ENCODE peak calls at places on chromosomes 1 and 21, in ten cellular contexts. One of them, this sample, is unnamed. For H3K36me3, the result is how much of the 10 kb centered on the place peaks cover.

GRCh38 chr1:65277605-65278343 is 31.6 kb upstream of the DNAJC6 start:
- DNase-seq in NT2/D1: no peak
- DNase-seq in BJ: no peak
- DNase-seq in bronchial epithelial cell: no peak
- DNase-seq in cardiac muscle cell: no peak
- DNase-seq in fibroblast of lung: no peak
- DNase-seq in sigmoid colon: no peak
- DNase-seq in kidney epithelial cell: no peak
- DNase-seq in adipocyte: no peak
- DNase-seq in heart right ventricle: no peak
- DNase-seq in this sample: no peak

GRCh38 chr21:16534408-16535099 is 804.8 kb downstream of the USP25 start:
- DNase-seq in heart right ventricle: peak
- DNase-seq in NT2/D1: no peak
- DNase-seq in kidney epithelial cell: no peak
- DNase-seq in bronchial epithelial cell: peak
- DNase-seq in fibroblast of lung: peak
- DNase-seq in BJ: no peak
- DNase-seq in sigmoid colon: peak
- DNase-seq in cardiac muscle cell: peak
- DNase-seq in adipocyte: no peak
- DNase-seq in this sample: no peak

GRCh38 chr1:64482720-64483119 is 12.8 kb downstream of the CACHD1 start:
- DNase-seq in heart right ventricle: no peak
- DNase-seq in bronchial epithelial cell: no peak
- DNase-seq in fibroblast of lung: no peak
- DNase-seq in BJ: no peak
- DNase-seq in adipocyte: no peak
- DNase-seq in kidney epithelial cell: peak
- DNase-seq in cardiac muscle cell: no peak
- DNase-seq in sigmoid colon: no peak
- DNase-seq in NT2/D1: no peak
- DNase-seq in this sample: no peak

GRCh38 chr1:119188926-119189325 is 48.5 kb upstream of the WARS2 start:
- DNase-seq in sigmoid colon: no peak
- DNase-seq in fibroblast of lung: peak
- DNase-seq in kidney epithelial cell: no peak
- DNase-seq in bronchial epithelial cell: no peak
- DNase-seq in heart right ventricle: no peak
- DNase-seq in NT2/D1: no peak
- DNase-seq in BJ: no peak
- DNase-seq in cardiac muscle cell: peak
- DNase-seq in adipocyte: peak
- DNase-seq in this sample: no peak

GRCh38 chr1:174954686-174955669 is 44.8 kb upstream of the CACYBP start:
- DNase-seq in fibroblast of lung: peak
- DNase-seq in kidney epithelial cell: no peak
- DNase-seq in adipocyte: no peak
- DNase-seq in NT2/D1: no peak
- DNase-seq in BJ: no peak
- DNase-seq in bronchial epithelial cell: no peak
- DNase-seq in heart right ventricle: no peak
- DNase-seq in sigmoid colon: no peak
- DNase-seq in cardiac muscle cell: no peak
- DNase-seq in this sample: no peak

GRCh38 chr1:16226495-16227179 is 10.3 kb downstream of the CPLANE2 start:
- DNase-seq in sigmoid colon: peak
- DNase-seq in adipocyte: no peak
- DNase-seq in heart right ventricle: peak
- DNase-seq in kidney epithelial cell: no peak
- DNase-seq in fibroblast of lung: no peak
- DNase-seq in BJ: no peak
- DNase-seq in NT2/D1: peak
- DNase-seq in cardiac muscle cell: peak
- DNase-seq in bronchial epithelial cell: no peak
- DNase-seq in this sample: peak

GRCh38 chr1:172883844-172884243 is 166.9 kb downstream of the TNFSF18 start:
- DNase-seq in BJ: no peak
- DNase-seq in NT2/D1: no peak
- DNase-seq in bronchial epithelial cell: no peak
- DNase-seq in fibroblast of lung: no peak
- DNase-seq in heart right ventricle: no peak
- DNase-seq in cardiac muscle cell: no peak
- DNase-seq in adipocyte: no peak
- DNase-seq in sigmoid colon: no peak
- DNase-seq in kidney epithelial cell: no peak
- DNase-seq in this sample: no peak

GRCh38 chr1:170470121-170470520 is 61.8 kb upstream of the GORAB start:
- DNase-seq in sigmoid colon: no peak
- DNase-seq in heart right ventricle: no peak
- DNase-seq in cardiac muscle cell: no peak
- DNase-seq in NT2/D1: no peak
- DNase-seq in kidney epithelial cell: no peak
- DNase-seq in bronchial epithelial cell: no peak
- DNase-seq in BJ: no peak
- DNase-seq in fibroblast of lung: no peak
- DNase-seq in adipocyte: no peak
- DNase-seq in this sample: no peak

GRCh38 chr1:41936107-41936506 is 17.4 kb upstream of the HIVEP3 start:
- DNase-seq in heart right ventricle: no peak
- DNase-seq in bronchial epithelial cell: peak
- DNase-seq in cardiac muscle cell: peak
- DNase-seq in BJ: no peak
- DNase-seq in sigmoid colon: no peak
- DNase-seq in fibroblast of lung: peak
- DNase-seq in kidney epithelial cell: no peak
- DNase-seq in adipocyte: no peak
- DNase-seq in NT2/D1: no peak
- DNase-seq in this sample: no peak

GRCh38 chr1:179742717-179743678 is at the start of gene FAM163A:
- DNase-seq in BJ: no peak
- DNase-seq in heart right ventricle: peak
- DNase-seq in bronchial epithelial cell: no peak
- DNase-seq in fibroblast of lung: no peak
- DNase-seq in NT2/D1: no peak
- DNase-seq in cardiac muscle cell: peak
- DNase-seq in kidney epithelial cell: no peak
- DNase-seq in sigmoid colon: no peak
- DNase-seq in adipocyte: peak
- DNase-seq in this sample: peak

GRCh38 chr1:160420881-160421842 is 20.8 kb downstream of the VANGL2 start:
- DNase-seq in fibroblast of lung: no peak
- DNase-seq in kidney epithelial cell: no peak
- DNase-seq in adipocyte: no peak
- DNase-seq in NT2/D1: no peak
- DNase-seq in bronchial epithelial cell: no peak
- DNase-seq in cardiac muscle cell: no peak
- DNase-seq in BJ: no peak
- DNase-seq in sigmoid colon: no peak
- DNase-seq in heart right ventricle: no peak
- DNase-seq in this sample: no peak

GRCh38 chr1:25611843-25612242 is 4.7 kb upstream of the MAN1C1 start:
- DNase-seq in cardiac muscle cell: no peak
- DNase-seq in fibroblast of lung: no peak
- DNase-seq in adipocyte: no peak
- DNase-seq in BJ: no peak
- DNase-seq in bronchial epithelial cell: no peak
- DNase-seq in NT2/D1: no peak
- DNase-seq in heart right ventricle: no peak
- DNase-seq in kidney epithelial cell: no peak
- DNase-seq in sigmoid colon: no peak
- DNase-seq in this sample: no peak

GRCh38 chr1:167330601-167331293 is 110.1 kb downstream of the POU2F1 start:
- DNase-seq in sigmoid colon: no peak
- DNase-seq in NT2/D1: no peak
- DNase-seq in BJ: no peak
- DNase-seq in fibroblast of lung: no peak
- DNase-seq in heart right ventricle: no peak
- DNase-seq in kidney epithelial cell: no peak
- DNase-seq in cardiac muscle cell: no peak
- DNase-seq in adipocyte: no peak
- DNase-seq in bronchial epithelial cell: no peak
- DNase-seq in this sample: no peak

GRCh38 chr1:226799634-226800281 is 60.7 kb upstream of the ITPKB start:
- DNase-seq in fibroblast of lung: no peak
- DNase-seq in heart right ventricle: no peak
- DNase-seq in cardiac muscle cell: no peak
- DNase-seq in adipocyte: no peak
- DNase-seq in kidney epithelial cell: no peak
- DNase-seq in sigmoid colon: peak
- DNase-seq in NT2/D1: no peak
- DNase-seq in BJ: no peak
- DNase-seq in bronchial epithelial cell: no peak
- DNase-seq in this sample: no peak

GRCh38 chr1:116486424-116486823 is 84.4 kb downstream of the CD58 start:
- DNase-seq in NT2/D1: no peak
- DNase-seq in cardiac muscle cell: peak
- DNase-seq in bronchial epithelial cell: peak
- DNase-seq in adipocyte: peak
- DNase-seq in fibroblast of lung: peak
- DNase-seq in heart right ventricle: no peak
- DNase-seq in BJ: no peak
- DNase-seq in sigmoid colon: no peak
- DNase-seq in kidney epithelial cell: no peak
- DNase-seq in this sample: no peak

GRCh38 chr1:76219589-76219914 is 145.0 kb downstream of the ST6GALNAC3 start:
- DNase-seq in kidney epithelial cell: no peak
- DNase-seq in fibroblast of lung: no peak
- DNase-seq in sigmoid colon: no peak
- DNase-seq in adipocyte: no peak
- DNase-seq in bronchial epithelial cell: no peak
- DNase-seq in BJ: no peak
- DNase-seq in cardiac muscle cell: no peak
- DNase-seq in heart right ventricle: no peak
- DNase-seq in NT2/D1: no peak
- DNase-seq in this sample: no peak

GRCh38 chr1:12244585-12244984 is 14.8 kb downstream of the VPS13D start:
- DNase-seq in NT2/D1: no peak
- DNase-seq in BJ: no peak
- DNase-seq in adipocyte: no peak
- DNase-seq in bronchial epithelial cell: peak
- DNase-seq in fibroblast of lung: no peak
- DNase-seq in heart right ventricle: no peak
- DNase-seq in cardiac muscle cell: no peak
- DNase-seq in sigmoid colon: no peak
- DNase-seq in kidney epithelial cell: no peak
- DNase-seq in this sample: no peak
- H3K36me3 ChIP-seq in NT2/D1: under half
- H3K36me3 ChIP-seq in BJ: under half
- H3K36me3 ChIP-seq in adipocyte: half or more
- H3K36me3 ChIP-seq in bronchial epithelial cell: under half
- H3K36me3 ChIP-seq in fibroblast of lung: under half
- H3K36me3 ChIP-seq in heart right ventricle: under half
- H3K36me3 ChIP-seq in cardiac muscle cell: under half
- H3K36me3 ChIP-seq in sigmoid colon: half or more
- H3K36me3 ChIP-seq in kidney epithelial cell: under half
- H3K36me3 ChIP-seq in this sample: under half

DNA sequence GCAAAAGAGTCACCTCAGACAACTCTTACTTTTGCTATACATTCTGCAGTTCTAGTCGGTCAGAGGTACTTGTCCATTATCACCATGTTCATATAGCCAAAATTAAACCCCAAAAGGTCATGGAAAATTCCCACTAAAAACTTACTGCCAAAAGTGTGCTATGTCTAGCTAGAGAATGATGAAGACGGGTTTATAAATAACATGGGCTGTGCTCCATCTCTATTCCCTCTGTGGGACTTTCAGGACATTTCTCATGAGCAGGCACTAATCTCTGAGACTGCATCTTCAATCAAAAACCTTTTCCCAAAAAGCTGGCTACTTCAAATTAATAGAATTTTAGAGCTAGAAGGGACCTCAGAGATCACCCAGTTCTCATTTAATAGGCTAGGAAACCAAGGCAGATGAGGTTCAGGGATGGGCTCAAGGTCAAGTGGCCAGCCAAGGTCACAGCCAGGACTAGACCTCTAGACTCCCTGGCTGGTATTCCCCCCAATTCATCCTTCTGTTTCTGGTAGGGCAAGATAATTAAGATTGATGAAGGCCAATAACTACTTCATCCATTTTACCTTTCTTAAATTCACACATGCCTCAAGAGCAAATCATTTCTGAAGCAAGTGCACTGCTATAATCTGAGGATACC is 21.0 kb upstream of the MOB3C start:
- DNase-seq in kidney epithelial cell: no peak
- DNase-seq in sigmoid colon: no peak
- DNase-seq in heart right ventricle: no peak
- DNase-seq in cardiac muscle cell: no peak
- DNase-seq in NT2/D1: no peak
- DNase-seq in bronchial epithelial cell: no peak
- DNase-seq in fibroblast of lung: no peak
- DNase-seq in adipocyte: no peak
- DNase-seq in BJ: no peak
- DNase-seq in this sample: no peak
- H3K36me3 ChIP-seq in kidney epithelial cell: under half
- H3K36me3 ChIP-seq in sigmoid colon: under half
- H3K36me3 ChIP-seq in heart right ventricle: under half
- H3K36me3 ChIP-seq in cardiac muscle cell: under half
- H3K36me3 ChIP-seq in NT2/D1: half or more
- H3K36me3 ChIP-seq in bronchial epithelial cell: under half
- H3K36me3 ChIP-seq in fibroblast of lung: under half
- H3K36me3 ChIP-seq in adipocyte: under half
- H3K36me3 ChIP-seq in BJ: under half
- H3K36me3 ChIP-seq in this sample: under half

GRCh38 chr1:151210830-151211229 is 12.5 kb downstream of the PIP5K1A start:
- DNase-seq in NT2/D1: no peak
- DNase-seq in cardiac muscle cell: no peak
- DNase-seq in sigmoid colon: no peak
- DNase-seq in kidney epithelial cell: no peak
- DNase-seq in BJ: no peak
- DNase-seq in heart right ventricle: no peak
- DNase-seq in fibroblast of lung: peak
- DNase-seq in bronchial epithelial cell: no peak
- DNase-seq in adipocyte: peak
- DNase-seq in this sample: no peak
- H3K36me3 ChIP-seq in NT2/D1: half or more
- H3K36me3 ChIP-seq in cardiac muscle cell: under half
- H3K36me3 ChIP-seq in sigmoid colon: under half
- H3K36me3 ChIP-seq in kidney epithelial cell: under half
- H3K36me3 ChIP-seq in BJ: under half
- H3K36me3 ChIP-seq in heart right ventricle: under half
- H3K36me3 ChIP-seq in fibroblast of lung: under half
- H3K36me3 ChIP-seq in bronchial epithelial cell: under half
- H3K36me3 ChIP-seq in adipocyte: half or more
- H3K36me3 ChIP-seq in this sample: under half

DNA sequence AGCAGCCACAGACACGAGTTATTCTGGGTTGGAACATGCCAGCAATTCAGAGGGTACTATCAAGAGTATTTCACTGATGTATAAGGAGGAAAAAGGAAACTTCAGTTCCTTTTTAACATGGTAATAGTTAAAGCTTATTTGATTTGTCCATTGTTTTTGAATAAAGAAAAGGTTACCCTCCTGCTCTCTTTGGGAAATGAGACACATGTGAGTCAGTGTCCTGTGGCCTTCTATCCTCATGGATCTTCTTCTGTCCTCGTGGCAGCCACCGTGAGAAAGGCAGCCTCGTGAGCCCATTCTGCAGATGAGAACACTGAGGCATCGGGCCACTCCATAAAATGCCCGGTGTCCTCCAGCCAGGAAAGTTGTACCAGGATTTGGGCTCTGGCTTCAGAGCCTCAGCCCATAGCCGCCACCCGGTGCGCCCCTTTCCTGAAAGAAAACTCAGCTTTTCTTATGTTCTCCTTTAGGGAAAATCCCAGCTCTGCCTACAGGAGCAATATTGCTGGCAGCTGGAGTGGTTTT is 24.8 kb downstream of the KCNAB2 start:
- DNase-seq in fibroblast of lung: no peak
- DNase-seq in sigmoid colon: no peak
- DNase-seq in BJ: no peak
- DNase-seq in bronchial epithelial cell: no peak
- DNase-seq in adipocyte: no peak
- DNase-seq in heart right ventricle: no peak
- DNase-seq in cardiac muscle cell: no peak
- DNase-seq in NT2/D1: no peak
- DNase-seq in kidney epithelial cell: no peak
- DNase-seq in this sample: no peak
- H3K36me3 ChIP-seq in fibroblast of lung: under half
- H3K36me3 ChIP-seq in sigmoid colon: under half
- H3K36me3 ChIP-seq in BJ: under half
- H3K36me3 ChIP-seq in bronchial epithelial cell: under half
- H3K36me3 ChIP-seq in adipocyte: under half
- H3K36me3 ChIP-seq in heart right ventricle: under half
- H3K36me3 ChIP-seq in cardiac muscle cell: under half
- H3K36me3 ChIP-seq in NT2/D1: under half
- H3K36me3 ChIP-seq in kidney epithelial cell: under half
- H3K36me3 ChIP-seq in this sample: under half